ENCODE peak calls at places on chromosomes 7 and 10, in nine cellular contexts. One of them, this sample, is unnamed.

GRCh38 chr10:44706745-44707144 is 204.4 kb upstream of the TMEM72 start:
- DNase-seq in skeletal muscle cell: peak
- DNase-seq in MM.1S: no peak
- DNase-seq in psoas muscle: no peak
- DNase-seq in tibial artery: no peak
- DNase-seq in HFF-Myc: peak
- DNase-seq in GM12864: no peak
- DNase-seq in A549: no peak
- DNase-seq in fibroblast of mammary gland: peak
- DNase-seq in this sample: no peak

GRCh38 chr10:63114031-63114814 is 18.9 kb upstream of the NRBF2 start:
- DNase-seq in A549: no peak
- DNase-seq in HFF-Myc: no peak
- DNase-seq in skeletal muscle cell: peak
- DNase-seq in GM12864: no peak
- DNase-seq in MM.1S: no peak
- DNase-seq in psoas muscle: peak
- DNase-seq in tibial artery: peak
- DNase-seq in fibroblast of mammary gland: peak
- DNase-seq in this sample: peak

GRCh38 chr10:43230101-43230908 is 36.6 kb downstream of the RASGEF1A start:
- DNase-seq in A549: no peak
- DNase-seq in tibial artery: peak
- DNase-seq in HFF-Myc: no peak
- DNase-seq in psoas muscle: peak
- DNase-seq in MM.1S: no peak
- DNase-seq in GM12864: no peak
- DNase-seq in skeletal muscle cell: no peak
- DNase-seq in fibroblast of mammary gland: no peak
- DNase-seq in this sample: peak

GRCh38 chr10:60704480-60704879 is 73.8 kb upstream of the CDK1 start:
- DNase-seq in skeletal muscle cell: no peak
- DNase-seq in psoas muscle: no peak
- DNase-seq in HFF-Myc: no peak
- DNase-seq in GM12864: no peak
- DNase-seq in fibroblast of mammary gland: no peak
- DNase-seq in MM.1S: no peak
- DNase-seq in A549: no peak
- DNase-seq in tibial artery: no peak
- DNase-seq in this sample: no peak

GRCh38 chr7:129169705-129170319 is 18.6 kb upstream of the SMO start:
- DNase-seq in GM12864: peak
- DNase-seq in MM.1S: no peak
- DNase-seq in HFF-Myc: no peak
- DNase-seq in fibroblast of mammary gland: no peak
- DNase-seq in tibial artery: no peak
- DNase-seq in skeletal muscle cell: no peak
- DNase-seq in psoas muscle: no peak
- DNase-seq in A549: no peak
- DNase-seq in this sample: no peak

GRCh38 chr7:130941322-130942210 is 207.6 kb upstream of the KLF14 start:
- DNase-seq in A549: peak
- DNase-seq in tibial artery: no peak
- DNase-seq in psoas muscle: peak
- DNase-seq in GM12864: no peak
- DNase-seq in skeletal muscle cell: no peak
- DNase-seq in fibroblast of mammary gland: peak
- DNase-seq in HFF-Myc: no peak
- DNase-seq in MM.1S: no peak
- DNase-seq in this sample: peak

GRCh38 chr7:29987083-29987482 is 2.5 kb downstream of the SCRN1 start:
- DNase-seq in skeletal muscle cell: no peak
- DNase-seq in A549: peak
- DNase-seq in tibial artery: no peak
- DNase-seq in GM12864: no peak
- DNase-seq in psoas muscle: no peak
- DNase-seq in fibroblast of mammary gland: peak
- DNase-seq in MM.1S: no peak
- DNase-seq in HFF-Myc: no peak
- DNase-seq in this sample: no peak

GRCh38 chr7:7944619-7945282 is 23.8 kb upstream of the GLCCI1 start:
- DNase-seq in GM12864: peak
- DNase-seq in MM.1S: peak
- DNase-seq in HFF-Myc: no peak
- DNase-seq in skeletal muscle cell: no peak
- DNase-seq in tibial artery: no peak
- DNase-seq in psoas muscle: peak
- DNase-seq in fibroblast of mammary gland: no peak
- DNase-seq in A549: no peak
- DNase-seq in this sample: no peak

GRCh38 chr10:79308016-79308415 is 39.3 kb upstream of the PPIF start:
- DNase-seq in GM12864: no peak
- DNase-seq in skeletal muscle cell: no peak
- DNase-seq in tibial artery: no peak
- DNase-seq in A549: no peak
- DNase-seq in psoas muscle: peak
- DNase-seq in HFF-Myc: no peak
- DNase-seq in fibroblast of mammary gland: no peak
- DNase-seq in MM.1S: no peak
- DNase-seq in this sample: peak

GRCh38 chr7:22255342-22255741 is 101.6 kb downstream of the RAPGEF5 start:
- DNase-seq in tibial artery: no peak
- DNase-seq in HFF-Myc: no peak
- DNase-seq in GM12864: no peak
- DNase-seq in skeletal muscle cell: no peak
- DNase-seq in psoas muscle: no peak
- DNase-seq in MM.1S: peak
- DNase-seq in fibroblast of mammary gland: no peak
- DNase-seq in A549: no peak
- DNase-seq in this sample: no peak

GRCh38 chr7:22252886-22253536 is 103.9 kb downstream of the RAPGEF5 start:
- DNase-seq in HFF-Myc: no peak
- DNase-seq in MM.1S: no peak
- DNase-seq in GM12864: no peak
- DNase-seq in fibroblast of mammary gland: no peak
- DNase-seq in skeletal muscle cell: no peak
- DNase-seq in A549: no peak
- DNase-seq in tibial artery: no peak
- DNase-seq in psoas muscle: no peak
- DNase-seq in this sample: no peak

GRCh38 chr7:22251906-22252495 is 105.0 kb downstream of the RAPGEF5 start:
- DNase-seq in GM12864: no peak
- DNase-seq in fibroblast of mammary gland: no peak
- DNase-seq in skeletal muscle cell: no peak
- DNase-seq in psoas muscle: no peak
- DNase-seq in tibial artery: no peak
- DNase-seq in MM.1S: no peak
- DNase-seq in A549: no peak
- DNase-seq in HFF-Myc: no peak
- DNase-seq in this sample: no peak

GRCh38 chr7:22256702-22257101 is 100.3 kb downstream of the RAPGEF5 start:
- DNase-seq in A549: no peak
- DNase-seq in psoas muscle: no peak
- DNase-seq in MM.1S: no peak
- DNase-seq in GM12864: no peak
- DNase-seq in HFF-Myc: no peak
- DNase-seq in tibial artery: no peak
- DNase-seq in fibroblast of mammary gland: no peak
- DNase-seq in skeletal muscle cell: no peak
- DNase-seq in this sample: no peak

DNA sequence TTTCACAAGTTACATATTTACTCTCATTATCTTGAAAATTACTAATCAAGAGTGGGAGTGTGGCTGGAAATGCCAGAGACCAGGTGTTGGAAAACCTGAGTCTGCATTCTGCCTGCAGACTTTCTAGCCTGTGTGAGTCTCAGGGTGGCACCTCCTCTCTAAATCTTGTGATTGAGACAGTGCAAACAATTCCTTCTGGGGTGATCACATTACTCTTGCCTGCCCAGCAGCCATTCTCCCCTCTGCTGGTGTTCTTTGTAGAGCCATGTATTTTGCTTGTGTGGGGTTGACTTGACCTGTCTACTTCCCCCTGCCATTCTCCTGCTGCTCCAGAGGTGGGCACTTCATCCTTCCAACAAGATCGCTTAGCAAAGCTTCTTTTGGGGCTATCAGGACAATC is 101.1 kb downstream of the RAPGEF5 start:
- DNase-seq in A549: no peak
- DNase-seq in GM12864: no peak
- DNase-seq in fibroblast of mammary gland: no peak
- DNase-seq in tibial artery: no peak
- DNase-seq in skeletal muscle cell: no peak
- DNase-seq in MM.1S: peak
- DNase-seq in psoas muscle: no peak
- DNase-seq in HFF-Myc: no peak
- DNase-seq in this sample: no peak
- H3K4me3 ChIP-seq in A549: no peak
- H3K4me3 ChIP-seq in GM12864: no peak
- H3K4me3 ChIP-seq in fibroblast of mammary gland: no peak
- H3K4me3 ChIP-seq in tibial artery: no peak
- H3K4me3 ChIP-seq in skeletal muscle cell: no peak
- H3K4me3 ChIP-seq in MM.1S: no peak
- H3K4me3 ChIP-seq in psoas muscle: no peak
- H3K4me3 ChIP-seq in HFF-Myc: no peak
- H3K4me3 ChIP-seq in this sample: no peak

GRCh38 chr10:71717756-71718065 is 1.9 kb downstream of the C10orf105 start:
- DNase-seq in tibial artery: no peak
- DNase-seq in MM.1S: no peak
- DNase-seq in GM12864: no peak
- DNase-seq in fibroblast of mammary gland: no peak
- DNase-seq in HFF-Myc: no peak
- DNase-seq in skeletal muscle cell: no peak
- DNase-seq in A549: no peak
- DNase-seq in psoas muscle: no peak
- DNase-seq in this sample: no peak

GRCh38 chr10:71717056-71717755 is 2.4 kb downstream of the C10orf105 start:
- DNase-seq in HFF-Myc: no peak
- DNase-seq in skeletal muscle cell: no peak
- DNase-seq in fibroblast of mammary gland: no peak
- DNase-seq in tibial artery: no peak
- DNase-seq in GM12864: no peak
- DNase-seq in A549: no peak
- DNase-seq in psoas muscle: no peak
- DNase-seq in MM.1S: no peak
- DNase-seq in this sample: no peak

GRCh38 chr10:71715026-71715425 is 4.6 kb downstream of the C10orf105 start:
- DNase-seq in GM12864: no peak
- DNase-seq in A549: no peak
- DNase-seq in HFF-Myc: no peak
- DNase-seq in skeletal muscle cell: no peak
- DNase-seq in fibroblast of mammary gland: no peak
- DNase-seq in psoas muscle: no peak
- DNase-seq in MM.1S: no peak
- DNase-seq in tibial artery: no peak
- DNase-seq in this sample: no peak

GRCh38 chr10:71715860-71716259 is 3.7 kb downstream of the C10orf105 start:
- DNase-seq in MM.1S: no peak
- DNase-seq in skeletal muscle cell: no peak
- DNase-seq in tibial artery: no peak
- DNase-seq in fibroblast of mammary gland: no peak
- DNase-seq in HFF-Myc: no peak
- DNase-seq in A549: no peak
- DNase-seq in psoas muscle: no peak
- DNase-seq in GM12864: no peak
- DNase-seq in this sample: no peak

DNA sequence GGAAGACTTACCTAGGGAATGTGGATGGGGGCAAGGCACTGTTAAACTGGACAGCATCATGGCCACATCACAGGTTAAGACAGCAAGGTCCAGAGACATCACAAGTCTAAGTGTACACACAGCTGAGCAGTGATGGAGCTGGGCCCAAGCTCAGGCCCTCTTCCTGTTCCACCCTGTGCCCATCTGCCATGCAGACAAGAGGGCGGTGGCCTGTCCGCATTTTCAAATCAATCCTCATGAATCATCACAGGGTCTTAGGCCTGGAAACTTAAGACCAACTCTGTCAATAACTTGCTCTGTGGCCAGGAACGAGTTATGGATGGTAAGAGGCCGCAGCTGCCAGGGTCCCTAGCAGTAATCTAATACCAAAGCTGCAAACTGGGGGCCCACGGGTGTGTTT is 3.2 kb downstream of the C10orf105 start:
- DNase-seq in skeletal muscle cell: no peak
- DNase-seq in fibroblast of mammary gland: no peak
- DNase-seq in tibial artery: no peak
- DNase-seq in GM12864: no peak
- DNase-seq in MM.1S: no peak
- DNase-seq in HFF-Myc: no peak
- DNase-seq in A549: no peak
- DNase-seq in psoas muscle: no peak
- DNase-seq in this sample: no peak
- H3K4me3 ChIP-seq in skeletal muscle cell: no peak
- H3K4me3 ChIP-seq in fibroblast of mammary gland: no peak
- H3K4me3 ChIP-seq in tibial artery: no peak
- H3K4me3 ChIP-seq in GM12864: no peak
- H3K4me3 ChIP-seq in MM.1S: no peak
- H3K4me3 ChIP-seq in HFF-Myc: no peak
- H3K4me3 ChIP-seq in A549: no peak
- H3K4me3 ChIP-seq in psoas muscle: no peak
- H3K4me3 ChIP-seq in this sample: no peak

GRCh38 chr7:35254496-35255416 is 856 bp upstream of the TBX20 start:
- DNase-seq in tibial artery: no peak
- DNase-seq in MM.1S: no peak
- DNase-seq in psoas muscle: no peak
- DNase-seq in skeletal muscle cell: no peak
- DNase-seq in A549: no peak
- DNase-seq in HFF-Myc: no peak
- DNase-seq in GM12864: no peak
- DNase-seq in fibroblast of mammary gland: no peak
- DNase-seq in this sample: peak
- H3K4me3 ChIP-seq in tibial artery: peak
- H3K4me3 ChIP-seq in MM.1S: no peak
- H3K4me3 ChIP-seq in psoas muscle: peak
- H3K4me3 ChIP-seq in skeletal muscle cell: peak
- H3K4me3 ChIP-seq in A549: peak
- H3K4me3 ChIP-seq in HFF-Myc: no peak
- H3K4me3 ChIP-seq in GM12864: no peak
- H3K4me3 ChIP-seq in fibroblast of mammary gland: peak
- H3K4me3 ChIP-seq in this sample: peak

GRCh38 chr10:100562806-100563293 is 27.1 kb downstream of the HIF1AN start:
- DNase-seq in GM12864: no peak
- DNase-seq in skeletal muscle cell: peak
- DNase-seq in psoas muscle: no peak
- DNase-seq in tibial artery: no peak
- DNase-seq in fibroblast of mammary gland: peak
- DNase-seq in MM.1S: no peak
- DNase-seq in HFF-Myc: no peak
- DNase-seq in A549: peak
- DNase-seq in this sample: no peak
- H3K4me3 ChIP-seq in GM12864: no peak
- H3K4me3 ChIP-seq in skeletal muscle cell: peak
- H3K4me3 ChIP-seq in psoas muscle: no peak
- H3K4me3 ChIP-seq in tibial artery: no peak
- H3K4me3 ChIP-seq in fibroblast of mammary gland: no peak
- H3K4me3 ChIP-seq in MM.1S: no peak
- H3K4me3 ChIP-seq in HFF-Myc: no peak
- H3K4me3 ChIP-seq in A549: no peak
- H3K4me3 ChIP-seq in this sample: no peak